ENCODE peak calls at places on chromosomes 11 and 22, in nine cellular contexts. L is endothelial cell, Z is left ventricle myocardium inferior, B is mammary epithelial cell, J is ovary, F is A673, C is PC-3, U is AG04450, E is keratinocyte. N is an unnamed sample.

GRCh38 chr22:20186871-20187546 is 36.2 kb upstream of the CCDC188 start:
- DNase-seq in L (no peak), Z (no peak), B (no peak), J (no peak), F (no peak), C (no peak), U (no peak), E (no peak), N (no peak)

GRCh38 chr11:62919898-62920640 is 1.1 kb downstream of the CHRM1 start:
- DNase-seq in L (no peak), Z (no peak), B (no peak), J (no peak), F (no peak), C (no peak), U (no peak), E (no peak), N (no peak)

GRCh38 chr22:17121235-17122195 is at the start of gene TMEM121B:
- DNase-seq in L (peak; percentile 89), Z (peak; percentile 80), B (peak; percentile 44), J (peak; percentile 21), F (peak; percentile 86), C (no peak), U (no peak), E (no peak), N (peak; percentile 83)

GRCh38 chr11:127966821-127967220 is 620.5 kb downstream of the ETS1 start:
- DNase-seq in L (no peak), Z (no peak), B (no peak), J (no peak), F (no peak), C (no peak), U (no peak), E (no peak), N (no peak)

GRCh38 chr11:124467376-124468061 is 22.0 kb upstream of the OR8B8 start:
- DNase-seq in L (no peak), Z (no peak), B (no peak), J (no peak), F (no peak), C (no peak), U (no peak), E (no peak), N (peak; percentile 18)

GRCh38 chr11:44409558-44410236 is 99.8 kb upstream of the ALX4 start:
- DNase-seq in L (no peak), Z (no peak), B (no peak), J (no peak), F (no peak), C (no peak), U (no peak), E (no peak), N (no peak)

GRCh38 chr11:107018902-107019493 is 722 bp upstream of the GUCY1A2 start:
- DNase-seq in L (peak; percentile 74), Z (peak; percentile 50), B (peak; percentile 53), J (peak; percentile 14), F (peak; percentile 78), C (peak; percentile 75), U (peak; percentile 16), E (no peak), N (peak; percentile 82)

GRCh38 chr11:40029406-40029805 is 1430.0 kb downstream of the LRRC4C start:
- DNase-seq in L (no peak), Z (no peak), B (no peak), J (no peak), F (no peak), C (no peak), U (no peak), E (no peak), N (peak; percentile 7)

GRCh38 chr11:82675838-82676237 is 57.8 kb downstream of the FAM181B start:
- DNase-seq in L (no peak), Z (no peak), B (no peak), J (no peak), F (no peak), C (no peak), U (no peak), E (no peak), N (no peak)

GRCh38 chr11:128420943-128421342 is 166.4 kb downstream of the ETS1 start:
- DNase-seq in L (no peak), Z (no peak), B (no peak), J (no peak), F (no peak), C (no peak), U (peak; percentile 91), E (no peak), N (no peak)

GRCh38 chr11:120863359-120863758 is 160.5 kb upstream of the TBCEL start:
- DNase-seq in L (no peak), Z (no peak), B (peak; percentile 47), J (no peak), F (no peak), C (peak; percentile 71), U (no peak), E (no peak), N (no peak)

GRCh38 chr11:126197277-126197939 is 14.0 kb downstream of the RPUSD4 start:
- DNase-seq in L (no peak), Z (no peak), B (peak; percentile 28), J (no peak), F (no peak), C (no peak), U (peak; percentile 39), E (no peak), N (no peak)

GRCh38 chr11:1935156-1936071 is 11.7 kb upstream of the MRPL23 start:
- DNase-seq in L (no peak), Z (peak; percentile 11), B (no peak), J (peak; percentile 8), F (no peak), C (no peak), U (no peak), E (no peak), N (peak; percentile 3)

GRCh38 chr11:103736986-103737622 is 299.3 kb upstream of the DDI1 start:
- DNase-seq in L (no peak), Z (peak; percentile 36), B (no peak), J (no peak), F (no peak), C (no peak), U (no peak), E (no peak), N (no peak)

GRCh38 chr11:4821021-4821420 is at the start of gene OR51F2:
- DNase-seq in L (no peak), Z (no peak), B (no peak), J (no peak), F (no peak), C (no peak), U (no peak), E (no peak), N (no peak)

GRCh38 chr11:4825132-4825531 is 4.0 kb downstream of the OR51F2 start:
- DNase-seq in L (no peak), Z (no peak), B (no peak), J (no peak), F (no peak), C (no peak), U (no peak), E (no peak), N (no peak)

GRCh38 chr11:4830909-4831308 is 9.8 kb downstream of the OR51F2 start:
- DNase-seq in L (no peak), Z (no peak), B (no peak), J (no peak), F (no peak), C (no peak), U (no peak), E (no peak), N (no peak)

GRCh38 chr11:4826425-4826824 is 5.3 kb downstream of the OR51F2 start:
- DNase-seq in L (no peak), Z (no peak), B (no peak), J (no peak), F (no peak), C (no peak), U (no peak), E (no peak), N (no peak)
- TF ChIP-seq CTCF in L (no peak), Z (peak; percentile 71), B (no peak), J (no peak), F (peak; percentile 35), C (no peak), U (peak; percentile 66), E (peak; percentile 37), N (peak; percentile 29)

DNA sequence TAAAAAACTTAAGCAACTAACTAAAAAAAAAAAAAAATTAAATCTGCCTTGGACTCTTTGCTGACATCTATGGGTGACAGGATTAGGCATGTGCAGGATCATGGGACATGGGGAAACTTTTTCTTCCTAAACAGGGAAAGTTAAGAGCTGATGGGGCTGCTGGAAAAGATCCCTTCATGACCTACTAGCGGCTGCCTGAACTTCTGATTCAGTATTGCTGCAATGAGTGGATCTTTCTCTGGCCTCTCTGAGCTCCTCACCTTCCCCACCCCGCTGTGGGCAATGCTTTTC is 25.0 kb downstream of the OR5A2 start:
- DNase-seq in L (no peak), Z (no peak), B (no peak), J (no peak), F (no peak), C (no peak), U (no peak), E (no peak), N (no peak)
- TF ChIP-seq CTCF in L (no peak), Z (no peak), B (no peak), J (no peak), F (peak; percentile 17), C (no peak), U (no peak), E (no peak), N (no peak)

DNA sequence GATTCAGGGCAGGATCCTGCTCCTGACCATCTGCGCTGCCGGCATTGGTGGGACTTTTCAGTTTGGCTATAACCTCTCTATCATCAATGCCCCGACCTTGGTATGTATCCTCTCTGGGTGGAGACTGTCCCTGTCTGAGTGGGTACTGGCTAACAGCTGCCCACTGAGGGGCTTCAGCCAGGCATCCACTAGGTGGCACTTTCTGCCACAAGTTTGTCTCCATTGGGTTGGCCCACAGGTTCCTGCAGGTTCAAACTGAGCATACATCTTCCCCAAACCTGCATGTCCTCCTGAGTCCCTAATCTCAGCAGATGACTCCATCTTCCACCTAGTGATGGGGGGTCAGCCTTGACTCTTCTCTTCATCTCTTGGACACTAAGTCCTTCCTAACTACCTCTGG is 4.4 kb downstream of the SLC2A11 start:
- DNase-seq in L (peak; percentile 55), Z (no peak), B (peak; percentile 28), J (peak; percentile 28), F (peak; percentile 69), C (peak; percentile 49), U (no peak), E (no peak), N (peak; percentile 36)
- TF ChIP-seq CTCF in L (peak; percentile 14), Z (peak; percentile 58), B (peak; percentile 56), J (no peak), F (peak; percentile 83), C (peak; percentile 66), U (peak; percentile 70), E (peak; percentile 64), N (peak; percentile 40)

GRCh38 chr22:43847376-43848289 is 14.7 kb downstream of the SULT4A1 start:
- DNase-seq in L (no peak), Z (no peak), B (no peak), J (no peak), F (no peak), C (no peak), U (no peak), E (no peak), N (no peak)

GRCh38 chr22:43846966-43847365 is 15.3 kb downstream of the SULT4A1 start:
- DNase-seq in L (no peak), Z (no peak), B (no peak), J (no peak), F (no peak), C (no peak), U (no peak), E (no peak), N (no peak)

GRCh38 chr22:43850529-43850928 is 11.8 kb downstream of the SULT4A1 start:
- DNase-seq in L (no peak), Z (no peak), B (no peak), J (no peak), F (no peak), C (no peak), U (no peak), E (no peak), N (no peak)

GRCh38 chr22:43849731-43850130 is 12.6 kb downstream of the SULT4A1 start:
- DNase-seq in L (no peak), Z (no peak), B (no peak), J (no peak), F (no peak), C (no peak), U (no peak), E (no peak), N (no peak)

GRCh38 chr22:43848366-43849171 is 13.7 kb downstream of the SULT4A1 start:
- DNase-seq in L (peak; percentile 50), Z (peak; percentile 36), B (no peak), J (no peak), F (no peak), C (peak; percentile 29), U (no peak), E (no peak), N (no peak)
- TF ChIP-seq CTCF in L (no peak), Z (peak; percentile 64), B (no peak), J (no peak), F (peak; percentile 41), C (peak; percentile 57), U (peak; percentile 63), E (peak; percentile 9), N (peak; percentile 39)